ENCODE peak calls at places on chromosomes 12 and 14, in five cellular contexts. G is K562, L is SK-N-SH, B is HepG2, Q is GM12878. N is an unnamed sample.

GRCh38 chr12:131223791-131224567 is 270.3 kb downstream of the ADGRD1 start:
- DNase-seq in G (peak), B (no peak), Q (no peak), L (peak), N (no peak)

GRCh38 chr14:29836395-29836794 is 91.3 kb downstream of the PRKD1 start:
- DNase-seq in Q (peak), B (no peak), L (no peak), G (no peak), N (no peak)

GRCh38 chr14:93857500-93857899 is 69.2 kb upstream of the PRIMA1 start:
- DNase-seq in L (no peak), Q (no peak), B (peak), G (no peak), N (no peak)

GRCh38 chr12:132295101-132295526 is 34.3 kb downstream of the GALNT9 start:
- DNase-seq in Q (no peak), B (no peak), L (no peak), G (no peak), N (no peak)

GRCh38 chr14:24136684-24137528 is 912 bp downstream of the PSME1 start:
- DNase-seq in G (no peak), Q (no peak), L (no peak), B (no peak), N (no peak)

GRCh38 chr12:59559702-59560101 is 36.1 kb upstream of the SLC16A7 start:
- DNase-seq in B (no peak), G (no peak), L (no peak), Q (no peak), N (no peak)

GRCh38 chr14:70096866-70097265 is 91.9 kb downstream of the SLC8A3 start:
- DNase-seq in Q (no peak), L (peak), G (no peak), B (peak), N (no peak)

GRCh38 chr14:32306549-32306948 is 22.5 kb upstream of the AKAP6 start:
- DNase-seq in Q (no peak), B (no peak), L (no peak), G (no peak), N (no peak)

GRCh38 chr14:101721111-101721510 is 40.4 kb upstream of the PPP2R5C start:
- DNase-seq in B (no peak), Q (no peak), L (no peak), G (no peak), N (no peak)

GRCh38 chr12:132348176-132348575 is 18.8 kb upstream of the GALNT9 start:
- DNase-seq in Q (no peak), G (no peak), B (no peak), L (no peak), N (no peak)

GRCh38 chr14:62743118-62743517 is 302.1 kb downstream of the KCNH5 start:
- DNase-seq in Q (no peak), G (no peak), B (no peak), L (no peak), N (no peak)

GRCh38 chr14:79056879-79057278 is 886.7 kb downstream of the NRXN3 start:
- DNase-seq in Q (no peak), G (no peak), B (no peak), L (no peak), N (no peak)

GRCh38 chr12:24838531-24838950 is 110.4 kb downstream of the BCAT1 start:
- DNase-seq in B (no peak), Q (peak), L (peak), G (no peak), N (peak)

GRCh38 chr14:101369916-101370592 is 191.2 kb upstream of the DIO3 start:
- DNase-seq in L (no peak), G (no peak), Q (no peak), B (no peak), N (no peak)

GRCh38 chr12:101924647-101925046 is 47.3 kb downstream of the DRAM1 start:
- DNase-seq in G (peak), Q (no peak), B (no peak), L (peak), N (no peak)

GRCh38 chr12:121668750-121669524 is 517 bp downstream of the MORN3 start:
- DNase-seq in Q (no peak), L (peak), G (peak), B (peak), N (peak)

GRCh38 chr14:103930051-103930604 is 1.9 kb downstream of the TDRD9 start:
- DNase-seq in Q (no peak), B (peak), L (no peak), G (no peak), N (no peak)

GRCh38 chr12:109952873-109953272 is 43.3 kb downstream of the GIT2 start:
- DNase-seq in G (no peak), B (no peak), Q (no peak), L (no peak), N (no peak)

GRCh38 chr14:100532916-100533630 is 54.1 kb downstream of the BEGAIN start:
- DNase-seq in G (no peak), L (peak), B (no peak), Q (no peak), N (no peak)

GRCh38 chr12:103924761-103925641 is 5.2 kb upstream of the HSP90B1 start:
- DNase-seq in G (no peak), B (no peak), L (no peak), Q (peak), N (no peak)
- TF ChIP-seq GABPA in G (no peak), B (no peak), L (no peak), Q (peak), N (no peak)

GRCh38 chr12:9127484-9127883 is 11.8 kb upstream of the A2M start:
- DNase-seq in Q (no peak), G (no peak), L (no peak), B (no peak), N (no peak)

GRCh38 chr12:9127936-9128663 is 12.4 kb upstream of the A2M start:
- DNase-seq in B (no peak), L (no peak), Q (no peak), G (no peak), N (no peak)

GRCh38 chr12:9132008-9132535 is 16.4 kb upstream of the A2M start:
- DNase-seq in L (no peak), Q (no peak), G (no peak), B (peak), N (no peak)

GRCh38 chr12:9133243-9133938 is 17.7 kb upstream of the A2M start:
- DNase-seq in G (no peak), L (no peak), Q (no peak), B (no peak), N (no peak)

GRCh38 chr12:9130244-9130643 is 14.5 kb upstream of the A2M start:
- DNase-seq in G (no peak), B (no peak), L (no peak), Q (no peak), N (no peak)
- TF ChIP-seq REST in G (no peak), B (no peak), L (no peak), Q (no peak), N (no peak)

DNA sequence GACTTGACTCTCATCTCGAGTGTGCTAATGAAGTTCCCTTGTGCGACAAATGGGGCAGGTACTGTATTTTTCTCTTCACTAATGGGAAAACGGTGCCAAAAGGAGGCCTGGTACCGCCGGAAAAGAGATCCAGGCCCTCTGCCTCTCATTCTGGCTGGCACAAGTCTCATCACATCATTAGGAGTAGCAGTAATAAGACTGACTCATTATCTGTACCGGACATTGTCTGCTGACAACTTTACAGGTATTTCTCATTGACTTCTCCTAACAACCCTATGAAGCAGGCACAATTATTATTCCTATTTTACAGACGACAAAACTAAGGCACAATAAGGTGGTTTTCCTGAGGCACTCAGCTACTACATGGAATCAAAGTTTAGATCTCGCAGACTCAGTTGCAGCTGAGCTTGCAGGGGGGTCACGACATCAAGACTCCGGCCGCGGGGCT is 651 bp downstream of the APPL2 start:
- DNase-seq in B (no peak), G (no peak), Q (no peak), L (peak), N (no peak)
- TF ChIP-seq GABPA in B (no peak), G (no peak), Q (no peak), L (no peak), N (no peak)

GRCh38 chr14:36510078-36510799 is 9.8 kb downstream of the NKX2-1 start:
- DNase-seq in G (no peak), L (peak), B (no peak), Q (no peak), N (no peak)
- TF ChIP-seq REST in G (no peak), L (no peak), B (no peak), Q (no peak), N (no peak)

GRCh38 chr14:49972199-49972671 is 79.4 kb downstream of the ARF6 start:
- DNase-seq in G (no peak), L (no peak), B (no peak), Q (no peak), N (peak)
- TF ChIP-seq GABPA in G (no peak), L (no peak), B (no peak), Q (no peak), N (no peak)

DNA sequence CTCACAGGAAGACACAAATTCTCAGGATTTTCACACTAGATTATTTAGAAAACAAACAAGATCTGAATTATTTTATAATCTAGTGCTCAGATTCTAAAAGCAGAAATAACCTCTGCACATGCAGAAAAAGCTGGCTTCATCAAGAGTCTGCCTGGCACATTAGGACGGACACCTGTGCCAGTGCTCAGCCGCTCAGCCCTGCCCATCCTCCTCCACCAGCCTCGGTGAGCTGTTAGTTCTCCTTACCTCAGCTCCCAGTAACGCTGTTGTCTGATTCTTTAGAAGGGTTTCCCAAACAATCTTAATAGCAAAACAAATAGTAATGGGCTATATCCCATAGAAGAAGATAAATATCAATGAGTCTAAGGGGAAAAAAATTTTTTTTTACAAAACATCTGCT is 27.7 kb downstream of the DUSP16 start:
- DNase-seq in Q (no peak), B (no peak), G (no peak), L (no peak), N (no peak)
- TF ChIP-seq REST in Q (no peak), B (no peak), G (no peak), L (no peak), N (no peak)

GRCh38 chr12:82609234-82609914 is 77.3 kb upstream of the TMTC2 start:
- DNase-seq in L (no peak), G (no peak), B (no peak), Q (no peak), N (no peak)
- TF ChIP-seq GABPA in L (no peak), G (no peak), B (no peak), Q (no peak), N (no peak)